ENCODE peak calls at places on chromosomes 7 and 10, in seven cellular contexts. O is neural progenitor cell, U is hepatocyte, P is GM23248, M is Karpas-422, X is mammary epithelial cell, V is MM.1S. F is an unnamed sample.

GRCh38 chr7:84876036-84876821 is 310.6 kb downstream of the SEMA3D start:
- DNase-seq in X (no peak), P (no peak), M (no peak), O (no peak), U (no peak), V (no peak), F (no peak)

GRCh38 chr10:69629897-69630650 is at the start of gene FAM241B:
- DNase-seq in P (peak; percentile 66), U (peak; percentile 90), M (no peak), V (peak; percentile 80), X (peak; percentile 69), O (peak; percentile 90), F (peak; percentile 98)

GRCh38 chr10:24476913-24477312 is 246.8 kb downstream of the ARHGAP21 start:
- DNase-seq in P (no peak), V (no peak), U (no peak), M (no peak), X (no peak), O (no peak), F (no peak)

GRCh38 chr7:124723012-124723411 is 42.6 kb downstream of the GPR37 start:
- DNase-seq in X (peak; percentile 72), M (no peak), P (no peak), O (no peak), U (no peak), V (no peak), F (peak; percentile 47)

GRCh38 chr7:123637203-123637602 is 18.5 kb upstream of the LMOD2 start:
- DNase-seq in V (no peak), X (no peak), P (no peak), U (no peak), O (no peak), M (no peak), F (no peak)

GRCh38 chr7:1972734-1973133 is 260.0 kb downstream of the MAD1L1 start:
- DNase-seq in O (no peak), P (no peak), U (no peak), X (no peak), M (no peak), V (no peak), F (no peak)

GRCh38 chr10:109773818-109774440 is 149.4 kb downstream of the XPNPEP1 start:
- DNase-seq in X (peak; percentile 4), V (peak; percentile 20), O (peak; percentile 48), M (peak; percentile 68), P (peak; percentile 57), U (peak; percentile 57), F (peak; percentile 73)

GRCh38 chr7:28754027-28754426 is 204.1 kb downstream of the TRIL start:
- DNase-seq in P (peak; percentile 82), V (no peak), U (no peak), O (peak; percentile 33), M (no peak), X (peak; percentile 68), F (peak; percentile 42)

GRCh38 chr7:130793855-130794618 is 60.0 kb upstream of the KLF14 start:
- DNase-seq in M (no peak), V (no peak), P (peak; percentile 66), X (peak; percentile 48), U (no peak), O (no peak), F (no peak)

GRCh38 chr10:357201-357950 is 222.1 kb downstream of the ZMYND11 start:
- DNase-seq in M (no peak), U (no peak), P (no peak), V (no peak), O (no peak), X (no peak), F (peak; percentile 62)

GRCh38 chr7:155681663-155682062 is 37.2 kb downstream of the RBM33 start:
- DNase-seq in X (no peak), V (no peak), M (no peak), O (no peak), U (no peak), P (no peak), F (no peak)

GRCh38 chr7:73704640-73705550 is 14.6 kb downstream of the STX1A start:
- DNase-seq in V (no peak), O (no peak), U (peak; percentile 20), X (no peak), P (no peak), M (no peak), F (peak; percentile 99)

GRCh38 chr7:20249924-20250323 is 32.7 kb upstream of the MACC1 start:
- DNase-seq in U (no peak), O (no peak), P (no peak), M (no peak), X (no peak), V (no peak), F (no peak)

GRCh38 chr10:122588381-122588780 is 27.8 kb downstream of the DMBT1 start:
- DNase-seq in M (no peak), P (no peak), O (no peak), V (no peak), U (no peak), X (no peak), F (no peak)

GRCh38 chr7:73918926-73919693 is 58.2 kb downstream of the TMEM270 start:
- DNase-seq in U (no peak), P (no peak), M (no peak), O (peak; percentile 65), X (no peak), V (no peak), F (peak; percentile 59)

GRCh38 chr10:132270256-132270655 is 37.5 kb downstream of the STK32C start:
- DNase-seq in M (no peak), V (no peak), P (no peak), O (no peak), U (no peak), X (no peak), F (peak; percentile 17)

GRCh38 chr10:100043344-100043743 is 33.6 kb upstream of the DNMBP start:
- DNase-seq in U (no peak), V (no peak), M (no peak), O (no peak), X (peak; percentile 85), P (peak; percentile 36), F (no peak)

GRCh38 chr10:11160982-11161554 is 143.4 kb downstream of the CELF2 start:
- DNase-seq in P (no peak), U (no peak), M (no peak), O (no peak), V (peak; percentile 85), X (no peak), F (no peak)
- H3K4me2 ChIP-seq in P (no peak overlapping the region), U (no peak overlapping the region), M (no peak overlapping the region), O (no peak overlapping the region), V (peak overlapping the region; percentile 97), X (no peak overlapping the region), F (no peak overlapping the region)

GRCh38 chr7:101903505-101903849 is 86.1 kb downstream of the CUX1 start:
- DNase-seq in V (no peak), U (no peak), P (no peak), X (no peak), O (no peak), M (no peak), F (no peak)
- H3K4me2 ChIP-seq in V (no peak overlapping the region), U (no peak overlapping the region), P (no peak overlapping the region), X (no peak overlapping the region), O (no peak overlapping the region), M (no peak overlapping the region), F (no peak overlapping the region)

DNA sequence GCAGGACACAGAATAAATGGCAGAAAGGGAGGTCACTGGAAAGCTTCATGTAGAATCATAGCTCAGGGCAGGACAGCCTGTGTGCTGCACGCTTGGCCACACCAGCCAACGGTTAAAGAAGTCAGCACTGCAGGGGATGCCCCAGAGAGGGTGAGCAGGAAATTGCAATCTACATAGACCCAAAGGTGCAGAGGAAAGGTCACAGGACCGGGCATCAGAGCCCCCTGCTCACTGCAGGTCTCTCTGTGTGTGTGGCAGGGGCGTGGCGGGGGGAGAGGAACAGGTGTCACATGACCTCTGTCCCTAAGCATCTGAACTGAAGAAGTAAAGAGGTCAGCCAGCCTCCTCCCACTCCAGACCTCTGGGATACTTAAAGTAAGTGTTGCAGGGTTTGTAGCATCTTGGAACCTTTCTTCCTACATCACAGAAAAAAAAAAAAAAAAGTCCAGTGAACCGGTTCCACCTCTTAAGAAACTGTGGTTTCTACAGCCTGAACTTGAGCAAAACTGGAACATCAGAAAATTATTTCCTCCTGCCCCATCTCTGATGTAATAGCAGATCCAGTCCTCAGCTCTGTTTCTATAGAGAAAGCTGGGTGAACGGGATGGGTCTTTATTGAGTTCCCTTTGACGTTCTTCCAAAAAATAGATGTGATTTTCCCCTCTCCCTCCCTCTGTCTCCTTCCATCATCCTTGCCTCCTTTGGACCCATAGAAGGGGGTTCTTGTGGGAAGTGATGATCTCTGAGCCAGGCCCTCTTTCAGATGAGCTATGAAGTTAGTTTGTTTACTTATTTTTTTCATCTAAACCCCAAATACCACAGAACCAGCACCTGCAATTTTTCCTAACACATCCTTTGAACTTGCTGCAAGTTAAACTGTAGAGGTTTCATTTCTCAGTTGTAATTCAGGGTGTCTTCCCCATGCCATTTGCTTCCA is 64.1 kb downstream of the RGS10 start:
- DNase-seq in U (no peak), O (no peak), P (no peak), X (no peak), M (peak; percentile 95), V (peak; percentile 22), F (peak; percentile 17)
- H3K4me2 ChIP-seq in U (no peak overlapping the region), O (peak overlapping the region; percentile 6), P (no peak overlapping the region), X (no peak overlapping the region), M (peak overlapping the region; percentile 99), V (peak overlapping the region; percentile 57), F (no peak overlapping the region)

GRCh38 chr10:5547934-5548660 is 23.3 kb downstream of the CALML3 start:
- DNase-seq in O (no peak), M (no peak), P (no peak), X (peak; percentile 93), U (peak; percentile 48), V (no peak), F (peak; percentile 66)
- H3K4me2 ChIP-seq in O (peak overlapping the region; percentile 19), M (no peak overlapping the region), P (peak overlapping the region; percentile 77), X (peak overlapping the region; percentile 60), U (peak overlapping the region; percentile 55), V (peak overlapping the region; percentile 87), F (peak overlapping the region; percentile 76)

DNA sequence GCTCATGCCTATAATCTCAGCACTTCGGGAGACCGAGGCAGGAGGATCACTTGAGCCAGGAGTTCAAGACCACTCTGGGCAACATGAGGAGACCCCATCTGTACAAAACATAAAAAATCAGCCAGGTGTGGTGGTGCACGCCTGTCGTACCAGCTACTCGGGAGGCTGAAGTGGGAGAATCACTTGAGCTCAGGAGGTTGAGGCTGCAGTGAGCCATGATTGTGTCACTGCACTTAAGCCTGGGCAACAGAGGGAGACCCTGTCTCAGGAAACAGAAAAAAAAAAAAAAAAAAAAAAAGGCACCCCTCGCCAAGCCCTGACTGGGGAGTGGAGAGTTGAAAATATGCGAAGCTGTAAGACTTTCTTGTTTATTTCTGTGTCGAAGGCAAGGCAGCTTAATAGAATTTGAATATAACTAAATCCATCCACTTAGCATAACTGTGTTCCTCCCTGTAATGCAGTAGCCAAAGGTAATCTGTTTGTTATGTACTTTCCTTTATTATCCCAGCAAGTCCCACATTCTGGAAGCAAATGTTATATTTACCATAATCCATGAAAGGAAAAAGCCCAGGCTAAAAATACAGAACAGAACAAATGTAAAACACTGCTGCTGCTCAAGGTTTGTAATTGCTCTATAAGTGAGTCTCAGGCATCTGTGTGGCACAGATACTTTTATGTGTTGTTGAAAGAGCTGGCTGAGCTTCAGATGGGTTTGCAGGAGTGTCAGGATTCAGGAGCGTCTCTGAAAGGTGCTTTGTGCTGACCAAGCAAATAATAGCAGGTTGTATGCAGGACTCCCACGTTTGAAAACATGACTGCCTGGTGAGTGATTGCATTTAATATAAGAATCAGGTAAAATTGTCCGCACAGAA is 127.2 kb downstream of the CELF2 start:
- DNase-seq in O (peak; percentile 14), V (peak; percentile 61), U (no peak), P (no peak), M (no peak), X (no peak), F (no peak)
- H3K4me2 ChIP-seq in O (no peak overlapping the region), V (peak overlapping the region; percentile 61), U (peak overlapping the region; percentile 31), P (no peak overlapping the region), M (peak overlapping the region; percentile 33), X (no peak overlapping the region), F (no peak overlapping the region)

F was measured in osteoblast.